ENCODE peak calls at places on chromosomes 12 and 14, in nine cellular contexts. Q is GM06990, F is ELR, X is hepatocyte, P is lung, K is kidney tubule cell, A is RPMI7951, G is naive B cell, T is left cardiac atrium. S is an unnamed sample.
A peak's percentile ranks its signal among the peaks of the same experiment; 100 is the strongest.

GRCh38 chr14:64879635-64880381 is at the start of gene SPTB:
- DNase-seq in Q (peak; percentile 61), F (no peak), X (peak; percentile 60), P (no peak), K (peak; percentile 7), A (no peak), G (peak; percentile 42), T (peak; percentile 74), S (peak; percentile 88)

GRCh38 chr12:68303850-68304249 is 28.3 kb downstream of the MDM1 start:
- DNase-seq in Q (no peak), F (no peak), X (no peak), P (no peak), K (no peak), A (no peak), G (no peak), T (peak; percentile 41), S (no peak)

GRCh38 chr14:51019089-51019488 is 74.8 kb upstream of the PYGL start:
- DNase-seq in Q (no peak), F (no peak), X (no peak), P (no peak), K (no peak), A (no peak), G (no peak), T (no peak), S (no peak)

GRCh38 chr12:46887870-46888269 is 62.1 kb upstream of the SLC38A4 start:
- DNase-seq in Q (no peak), F (no peak), X (no peak), P (no peak), K (no peak), A (no peak), G (no peak), T (no peak), S (no peak)

GRCh38 chr12:68286396-68286795 is 33.0 kb upstream of the IL22 start:
- DNase-seq in Q (no peak), F (no peak), X (no peak), P (no peak), K (no peak), A (no peak), G (no peak), T (no peak), S (no peak)

GRCh38 chr12:64633940-64634337 is 23.6 kb downstream of the RASSF3 start:
- DNase-seq in Q (no peak), F (peak; percentile 72), X (peak; percentile 49), P (peak; percentile 60), K (peak; percentile 91), A (peak; percentile 72), G (no peak), T (peak; percentile 61), S (no peak)

GRCh38 chr14:74583689-74584434 is 28.2 kb downstream of the LTBP2 start:
- DNase-seq in Q (no peak), F (peak; percentile 95), X (peak; percentile 55), P (no peak), K (peak; percentile 92), A (peak; percentile 84), G (no peak), T (no peak), S (no peak)

GRCh38 chr12:132480620-132481132 is 9.3 kb upstream of the FBRSL1 start:
- DNase-seq in Q (no peak), F (no peak), X (no peak), P (no peak), K (no peak), A (no peak), G (no peak), T (no peak), S (no peak)

GRCh38 chr14:92302481-92302880 is 20.5 kb upstream of the SLC24A4 start:
- DNase-seq in Q (no peak), F (no peak), X (no peak), P (no peak), K (no peak), A (no peak), G (no peak), T (no peak), S (no peak)

GRCh38 chr14:101133068-101133467 is 229.5 kb upstream of the RTL1 start:
- DNase-seq in Q (no peak), F (no peak), X (no peak), P (peak; percentile 16), K (no peak), A (no peak), G (no peak), T (no peak), S (no peak)

GRCh38 chr14:34794217-34794616 is 79.8 kb upstream of the CFL2 start:
- DNase-seq in Q (no peak), F (no peak), X (no peak), P (no peak), K (no peak), A (no peak), G (no peak), T (no peak), S (no peak)

GRCh38 chr14:55707365-55707804 is 127.4 kb downstream of the KTN1 start:
- DNase-seq in Q (no peak), F (peak; percentile 71), X (peak; percentile 61), P (no peak), K (peak; percentile 63), A (peak; percentile 49), G (no peak), T (no peak), S (peak; percentile 37)

GRCh38 chr14:45698462-45699134 is 445.6 kb upstream of the MIS18BP1 start:
- DNase-seq in Q (no peak), F (no peak), X (peak; percentile 60), P (no peak), K (peak; percentile 41), A (peak; percentile 20), G (no peak), T (no peak), S (no peak)

GRCh38 chr12:117408161-117408791 is 46.9 kb upstream of the NOS1 start:
- DNase-seq in Q (no peak), F (no peak), X (peak; percentile 61), P (peak; percentile 71), K (peak; percentile 42), A (peak; percentile 65), G (no peak), T (peak; percentile 58), S (peak; percentile 67)

GRCh38 chr12:25692115-25693035 is 139.3 kb upstream of the LMNTD1 start:
- DNase-seq in Q (no peak), F (no peak), X (peak; percentile 63), P (no peak), K (peak; percentile 11), A (no peak), G (no peak), T (no peak), S (no peak)

GRCh38 chr12:71958993-71959588 is 20.4 kb downstream of the TPH2 start:
- DNase-seq in Q (no peak), F (peak; percentile 50), X (no peak), P (no peak), K (peak; percentile 46), A (no peak), G (no peak), T (no peak), S (no peak)

GRCh38 chr14:31208546-31209424 is 1.2 kb upstream of the HECTD1 start:
- DNase-seq in Q (no peak), F (no peak), X (no peak), P (no peak), K (no peak), A (no peak), G (no peak), T (no peak), S (peak; percentile 14)

GRCh38 chr14:31124197-31124596 is 83.4 kb downstream of the HECTD1 start:
- DNase-seq in Q (no peak), F (no peak), X (no peak), P (no peak), K (no peak), A (no peak), G (no peak), T (no peak), S (no peak)

GRCh38 chr12:24256636-24257150 is 307.2 kb upstream of the SOX5 start:
- DNase-seq in Q (no peak), F (no peak), X (no peak), P (no peak), K (no peak), A (no peak), G (no peak), T (no peak), S (no peak)

GRCh38 chr12:71214511-71215285 is 56.9 kb upstream of the TSPAN8 start:
- DNase-seq in Q (no peak), F (no peak), X (peak; percentile 54), P (no peak), K (peak; percentile 82), A (no peak), G (no peak), T (no peak), S (no peak)